ENCODE peak calls at places on chromosomes 2 and 18, in five cellular contexts. One of them, this sample, is unnamed.

GRCh38 chr2:219441451-219442205 is 7.0 kb downstream of the SPEG start:
- DNase-seq in SJSA1: peak
- DNase-seq in K562: peak
- DNase-seq in D721Med: peak
- DNase-seq in caudate nucleus: no peak
- DNase-seq in this sample: peak

GRCh38 chr18:79791141-79791972 is 6.4 kb upstream of the KCNG2 start:
- DNase-seq in SJSA1: peak
- DNase-seq in K562: no peak
- DNase-seq in D721Med: no peak
- DNase-seq in caudate nucleus: no peak
- DNase-seq in this sample: no peak

GRCh38 chr2:30208453-30208852 is 22.9 kb upstream of the LBH start:
- DNase-seq in SJSA1: peak
- DNase-seq in K562: peak
- DNase-seq in D721Med: no peak
- DNase-seq in caudate nucleus: peak
- DNase-seq in this sample: no peak

GRCh38 chr18:67652296-67652695 is 135.8 kb upstream of the DSEL start:
- DNase-seq in SJSA1: no peak
- DNase-seq in K562: no peak
- DNase-seq in D721Med: no peak
- DNase-seq in caudate nucleus: no peak
- DNase-seq in this sample: no peak

GRCh38 chr2:46323671-46324207 is 26.5 kb downstream of the EPAS1 start:
- DNase-seq in SJSA1: no peak
- DNase-seq in K562: no peak
- DNase-seq in D721Med: no peak
- DNase-seq in caudate nucleus: no peak
- DNase-seq in this sample: no peak

GRCh38 chr2:144682248-144682647 is 162.3 kb upstream of the ZEB2 start:
- DNase-seq in SJSA1: no peak
- DNase-seq in K562: peak
- DNase-seq in D721Med: no peak
- DNase-seq in caudate nucleus: no peak
- DNase-seq in this sample: no peak

GRCh38 chr2:168245074-168245825 is 2.1 kb downstream of the STK39 start:
- DNase-seq in SJSA1: no peak
- DNase-seq in K562: no peak
- DNase-seq in D721Med: no peak
- DNase-seq in caudate nucleus: no peak
- DNase-seq in this sample: no peak

GRCh38 chr18:59040770-59041148 is 98.9 kb upstream of the SEC11C start:
- DNase-seq in SJSA1: no peak
- DNase-seq in K562: no peak
- DNase-seq in D721Med: no peak
- DNase-seq in caudate nucleus: no peak
- DNase-seq in this sample: no peak

GRCh38 chr2:220504890-220505564 is 877.6 kb downstream of the SLC4A3 start:
- DNase-seq in SJSA1: peak
- DNase-seq in K562: no peak
- DNase-seq in D721Med: no peak
- DNase-seq in caudate nucleus: no peak
- DNase-seq in this sample: no peak

GRCh38 chr2:1079873-1080799 is 129.5 kb downstream of the SNTG2 start:
- DNase-seq in SJSA1: no peak
- DNase-seq in K562: no peak
- DNase-seq in D721Med: no peak
- DNase-seq in caudate nucleus: no peak
- DNase-seq in this sample: no peak

GRCh38 chr2:237744613-237745249 is 53.8 kb upstream of the RBM44 start:
- DNase-seq in SJSA1: peak
- DNase-seq in K562: peak
- DNase-seq in D721Med: peak
- DNase-seq in caudate nucleus: peak
- DNase-seq in this sample: peak

GRCh38 chr2:144421606-144422510 is 98.1 kb downstream of the ZEB2 start:
- DNase-seq in SJSA1: no peak
- DNase-seq in K562: no peak
- DNase-seq in D721Med: no peak
- DNase-seq in caudate nucleus: no peak
- DNase-seq in this sample: no peak

GRCh38 chr2:237500681-237501424 is 13.8 kb downstream of the MLPH start:
- DNase-seq in SJSA1: peak
- DNase-seq in K562: peak
- DNase-seq in D721Med: no peak
- DNase-seq in caudate nucleus: no peak
- DNase-seq in this sample: no peak

This sample was measured in activated CD8-positive, alpha-beta memory T cell treated with anti-CD3 and anti-CD28 coated beads for 1 hour.